ENCODE peak calls at places on chromosomes 3 and 15, in nine cellular contexts. U is stomach; G is brain microvascular endothelial cell; D is esophagus squamous epithelium; X is psoas muscle; P is aorta; L is naive thymus-derived CD4-positive, alpha-beta T cell; Z is fibroblast of lung; C is cardiac fibroblast. Q is an unnamed sample.

GRCh38 chr3:49855662-49856061 is 702 bp downstream of the TRAIP start:
- DNase-seq in C (no peak), D (no peak), G (no peak), P (no peak), L (no peak), Z (no peak), X (no peak), U (no peak), Q (no peak)

GRCh38 chr3:197963019-197963637 is 3.1 kb downstream of the LMLN start:
- DNase-seq in X (no peak), C (no peak), G (no peak), D (no peak), P (no peak), U (no peak), L (no peak), Z (no peak), Q (no peak)

GRCh38 chr15:51801391-51801835 is 28.0 kb upstream of the TMOD3 start:
- DNase-seq in Z (peak), L (no peak), G (peak), X (peak), P (no peak), C (peak), D (no peak), U (no peak), Q (no peak)

GRCh38 chr15:34436126-34436955 is 1.3 kb downstream of the GOLGA8A start:
- DNase-seq in D (no peak), G (peak), Z (peak), U (no peak), X (no peak), L (no peak), P (no peak), C (no peak), Q (no peak)

GRCh38 chr3:10378742-10379141 is 57.8 kb upstream of the SEC13 start:
- DNase-seq in Z (no peak), L (no peak), U (no peak), D (no peak), X (no peak), P (peak), G (no peak), C (no peak), Q (no peak)

GRCh38 chr3:4245671-4246070 is 57.5 kb upstream of the SETMAR start:
- DNase-seq in L (no peak), G (no peak), P (no peak), U (no peak), X (no peak), C (no peak), Z (no peak), D (no peak), Q (no peak)

GRCh38 chr15:73936181-73936580 is 9.9 kb downstream of the LOXL1 start:
- DNase-seq in U (no peak), G (no peak), P (peak), Z (peak), C (peak), X (no peak), D (no peak), L (no peak), Q (no peak)

GRCh38 chr15:50440932-50441331 is 16.7 kb downstream of the USP8 start:
- DNase-seq in C (no peak), D (no peak), Z (no peak), G (no peak), P (no peak), L (no peak), X (no peak), U (no peak), Q (no peak)

GRCh38 chr3:143483214-143483613 is 363.6 kb downstream of the CHST2 start:
- DNase-seq in G (no peak), D (no peak), Z (peak), P (no peak), C (no peak), U (no peak), L (no peak), X (no peak), Q (no peak)

GRCh38 chr15:67746022-67746421 is 79.3 kb upstream of the SKOR1 start:
- DNase-seq in D (no peak), C (peak), Z (no peak), X (no peak), U (no peak), G (no peak), L (no peak), P (no peak), Q (no peak)

GRCh38 chr15:44243146-44243545 is 45.4 kb upstream of the GOLM2 start:
- DNase-seq in X (no peak), G (no peak), Z (no peak), C (peak), P (no peak), U (no peak), L (no peak), D (no peak), Q (no peak)

GRCh38 chr15:91874992-91875651 is 21.6 kb downstream of the SLCO3A1 start:
- DNase-seq in G (no peak), Z (no peak), U (no peak), L (no peak), P (no peak), X (no peak), C (no peak), D (no peak), Q (no peak)

DNA sequence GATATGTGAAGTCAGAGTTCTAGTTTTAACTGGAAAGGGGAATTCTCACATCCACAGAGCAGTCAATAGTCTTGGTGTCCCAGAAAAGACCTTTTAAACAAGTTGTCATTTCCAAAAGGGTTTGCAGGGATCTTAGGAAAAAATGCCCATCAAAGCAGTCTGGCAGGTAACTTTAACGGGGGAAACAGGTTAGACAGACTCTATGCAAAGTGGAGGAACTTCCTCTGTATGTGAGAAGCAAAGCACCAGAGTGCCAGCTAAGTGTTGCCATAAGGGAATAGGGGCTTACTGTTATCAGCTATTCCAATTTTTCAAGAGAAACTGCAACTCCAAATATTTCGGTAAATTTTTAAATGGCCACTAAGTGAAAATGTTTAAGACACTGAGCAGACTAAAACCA is 307.9 kb upstream of the MDFIC2 start:
- DNase-seq in G (no peak), X (no peak), P (no peak), U (no peak), C (no peak), L (no peak), Z (no peak), D (no peak), Q (no peak)
- H3K4me3 ChIP-seq in G (no peak), X (no peak), P (no peak), U (no peak), C (no peak), L (no peak), Z (no peak), D (no peak), Q (no peak)

GRCh38 chr15:77821959-77822256 is 189.2 kb upstream of the LINGO1 start:
- DNase-seq in C (no peak), L (no peak), U (no peak), X (no peak), Z (no peak), P (no peak), D (no peak), G (no peak), Q (no peak)

GRCh38 chr15:77824361-77824985 is 191.8 kb upstream of the LINGO1 start:
- DNase-seq in C (no peak), D (no peak), U (no peak), Z (no peak), L (no peak), G (no peak), X (no peak), P (peak), Q (no peak)

GRCh38 chr15:77823736-77824135 is 191.0 kb upstream of the LINGO1 start:
- DNase-seq in L (no peak), C (no peak), U (no peak), G (no peak), P (peak), X (no peak), D (no peak), Z (no peak), Q (no peak)

GRCh38 chr15:77821188-77821958 is 188.7 kb upstream of the LINGO1 start:
- DNase-seq in D (no peak), P (no peak), U (peak), G (peak), Z (peak), X (no peak), C (peak), L (peak), Q (no peak)

DNA sequence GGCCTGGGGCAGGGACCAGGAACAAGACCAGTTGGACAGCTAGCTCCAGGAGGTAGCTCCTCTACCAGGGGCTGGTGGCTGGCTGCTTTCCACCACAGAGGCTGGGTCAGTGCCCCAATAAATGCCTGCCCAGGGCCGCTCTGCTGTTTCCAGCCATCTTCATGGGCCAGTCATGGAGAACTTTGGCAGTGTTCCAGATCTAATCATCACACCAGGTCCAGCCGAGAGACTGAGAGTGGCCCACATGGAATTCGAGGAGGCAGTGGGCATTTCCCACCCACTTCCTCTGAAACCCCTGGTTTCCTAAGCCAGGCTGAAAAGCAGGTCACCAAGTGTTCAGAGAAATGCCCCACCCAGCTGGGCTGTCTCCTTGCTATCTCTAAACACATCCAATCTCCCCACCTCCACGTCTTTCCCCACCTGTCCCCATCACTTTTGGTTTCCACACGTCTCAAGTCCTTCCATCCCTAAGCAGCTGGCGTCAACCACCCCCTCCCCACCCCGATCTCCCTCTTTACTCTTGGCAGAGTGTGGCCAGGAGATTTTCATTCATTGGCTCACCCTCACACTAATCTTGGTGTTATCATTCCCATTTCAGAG is 190.0 kb upstream of the LINGO1 start:
- DNase-seq in C (no peak), D (no peak), Z (no peak), P (no peak), X (no peak), U (no peak), L (no peak), G (no peak), Q (no peak)
- H3K4me3 ChIP-seq in C (no peak), D (no peak), Z (no peak), P (no peak), X (no peak), U (no peak), L (no peak), G (no peak), Q (no peak)

GRCh38 chr15:58746174-58746573 is 3.3 kb downstream of the ADAM10 start:
- DNase-seq in Z (no peak), X (no peak), U (no peak), L (no peak), D (no peak), P (no peak), G (no peak), C (no peak), Q (no peak)
- H3K4me3 ChIP-seq in Z (no peak), X (no peak), U (no peak), L (no peak), D (no peak), P (peak), G (no peak), C (no peak), Q (no peak)

GRCh38 chr3:196143708-196144382 is 62.0 kb upstream of the TFRC start:
- DNase-seq in C (no peak), D (no peak), G (no peak), U (no peak), L (no peak), X (no peak), Z (no peak), P (no peak), Q (no peak)
- H3K4me3 ChIP-seq in C (no peak), D (no peak), G (no peak), U (no peak), L (no peak), X (no peak), Z (no peak), P (no peak), Q (no peak)

GRCh38 chr15:32657198-32657886 is 15.8 kb downstream of the SCG5 start:
- DNase-seq in P (no peak), L (no peak), X (no peak), U (peak), G (peak), D (no peak), C (no peak), Z (no peak), Q (no peak)
- H3K4me3 ChIP-seq in P (no peak), L (no peak), X (no peak), U (no peak), G (no peak), D (no peak), C (no peak), Z (no peak), Q (no peak)

GRCh38 chr3:43364494-43364893 is 78.2 kb downstream of the SNRK start:
- DNase-seq in L (no peak), D (no peak), U (no peak), C (no peak), X (no peak), P (no peak), G (no peak), Z (no peak), Q (no peak)

GRCh38 chr3:43362961-43363360 is 76.6 kb downstream of the SNRK start:
- DNase-seq in G (no peak), L (no peak), Z (no peak), P (no peak), X (no peak), D (no peak), C (no peak), U (no peak), Q (no peak)

GRCh38 chr3:43363621-43364266 is 77.4 kb downstream of the SNRK start:
- DNase-seq in L (no peak), D (no peak), X (peak), P (no peak), G (peak), C (peak), Z (no peak), U (no peak), Q (peak)

GRCh38 chr3:43362183-43362582 is 75.8 kb downstream of the SNRK start:
- DNase-seq in U (no peak), P (no peak), G (no peak), Z (no peak), C (no peak), X (no peak), L (no peak), D (no peak), Q (no peak)

DNA sequence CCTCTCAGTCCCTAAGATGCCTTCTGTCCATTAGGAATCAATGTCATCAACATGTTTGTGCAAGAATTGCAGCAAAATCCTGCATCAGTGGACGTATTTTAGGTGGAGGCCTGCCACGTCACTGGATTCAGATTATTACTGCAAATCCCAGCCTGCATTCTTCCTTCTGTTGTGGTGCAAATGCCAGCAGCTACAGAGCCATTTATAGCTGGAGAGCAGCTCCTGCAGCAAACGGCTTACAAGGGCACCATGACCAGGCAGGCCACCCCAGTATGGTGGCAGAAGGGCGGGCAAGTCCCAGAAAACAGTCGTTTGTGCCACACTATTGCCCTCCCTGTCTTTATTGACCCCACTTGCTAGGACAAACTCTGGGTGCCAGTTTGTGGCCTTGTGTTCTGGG is 74.7 kb downstream of the SNRK start:
- DNase-seq in Z (no peak), X (no peak), L (no peak), U (no peak), P (no peak), D (no peak), C (no peak), G (no peak), Q (no peak)
- H3K4me3 ChIP-seq in Z (no peak), X (no peak), L (no peak), U (no peak), P (no peak), D (no peak), C (no peak), G (no peak), Q (no peak)

GRCh38 chr15:48643776-48644497 is 1.6 kb downstream of the FBN1 start:
- DNase-seq in Z (peak), X (no peak), U (no peak), P (no peak), L (no peak), G (no peak), C (peak), D (no peak), Q (no peak)
- H3K4me3 ChIP-seq in Z (peak), X (peak), U (peak), P (peak), L (no peak), G (peak), C (peak), D (peak), Q (peak)

GRCh38 chr15:83284563-83285283 is at the start of gene BNC1:
- DNase-seq in Z (peak), C (no peak), L (no peak), U (no peak), X (no peak), G (no peak), D (no peak), P (no peak), Q (no peak)

GRCh38 chr15:83285284-83285978 is 967 bp upstream of the BNC1 start:
- DNase-seq in D (no peak), U (no peak), X (no peak), L (no peak), P (no peak), G (no peak), Z (no peak), C (no peak), Q (no peak)

GRCh38 chr15:83282141-83282540 is 2.3 kb downstream of the BNC1 start:
- DNase-seq in C (no peak), P (no peak), L (no peak), Z (no peak), G (no peak), U (no peak), X (no peak), D (no peak), Q (no peak)

GRCh38 chr15:83282859-83283812 is 1.3 kb downstream of the BNC1 start:
- DNase-seq in Z (peak), L (no peak), G (no peak), U (no peak), C (peak), X (peak), D (no peak), P (peak), Q (no peak)

GRCh38 chr15:83283813-83284562 is 476 bp downstream of the BNC1 start:
- DNase-seq in X (no peak), D (no peak), P (no peak), L (no peak), U (no peak), G (no peak), Z (peak), C (no peak), Q (no peak)
- H3K4me3 ChIP-seq in X (peak), D (peak), P (peak), L (no peak), U (peak), G (peak), Z (peak), C (peak), Q (peak)

GRCh38 chr15:27956285-27956684 is 142.8 kb downstream of the OCA2 start:
- DNase-seq in X (no peak), L (no peak), C (no peak), G (no peak), U (no peak), Z (peak), P (no peak), D (no peak), Q (no peak)
- H3K4me3 ChIP-seq in X (no peak), L (no peak), C (no peak), G (no peak), U (no peak), Z (no peak), P (no peak), D (no peak), Q (no peak)

GRCh38 chr15:25691544-25692430 is 171.3 kb downstream of the ATP10A start:
- DNase-seq in X (no peak), L (no peak), U (no peak), Z (no peak), C (peak), D (no peak), G (peak), P (peak), Q (no peak)
- H3K4me3 ChIP-seq in X (no peak), L (no peak), U (no peak), Z (no peak), C (no peak), D (no peak), G (no peak), P (no peak), Q (no peak)